ENCODE peak calls at places on chromosomes 12 and 14, in nine cellular contexts. F, J, M, P, O, C, N, Z and S are unnamed samples.

GRCh38 chr14:87994974-87995373 is 2.0 kb upstream of the GALC start:
- DNase-seq in Z (no peak), N (no peak), F (no peak), P (no peak), J (no peak), O (no peak), C (no peak), M (no peak), S (no peak)

GRCh38 chr12:133227281-133227852 is 8.3 kb downstream of the ANHX start:
- DNase-seq in C (no peak), M (no peak), J (no peak), N (no peak), O (no peak), Z (no peak), F (no peak), P (no peak), S (no peak)

GRCh38 chr14:66746316-66747006 is 238.5 kb downstream of the GPHN start:
- DNase-seq in Z (no peak), C (no peak), J (no peak), P (peak; percentile 57), M (peak; percentile 4), O (no peak), F (peak; percentile 1), N (no peak), S (no peak)

GRCh38 chr12:65902504-65902903 is 78.2 kb downstream of the HMGA2 start:
- DNase-seq in P (no peak), N (no peak), J (no peak), C (no peak), M (no peak), Z (no peak), O (no peak), F (no peak), S (no peak)

GRCh38 chr12:68871899-68872298 is 61.1 kb downstream of the CPM start:
- DNase-seq in P (no peak), O (no peak), F (no peak), C (no peak), Z (no peak), M (no peak), N (no peak), J (no peak), S (no peak)

GRCh38 chr12:132202929-132203721 is 58.9 kb downstream of the NOC4L start:
- DNase-seq in O (no peak), M (no peak), P (no peak), F (no peak), N (no peak), C (no peak), Z (no peak), J (no peak), S (no peak)

GRCh38 chr12:34598851-34599529 is 576.7 kb downstream of the ALG10 start:
- DNase-seq in Z (no peak), C (no peak), M (no peak), P (no peak), F (no peak), O (no peak), J (no peak), N (no peak), S (no peak)

GRCh38 chr14:73620268-73620667 is 8.0 kb downstream of the ACOT6 start:
- DNase-seq in Z (no peak), O (no peak), P (no peak), J (no peak), F (no peak), C (no peak), M (no peak), N (no peak), S (no peak)

GRCh38 chr12:96501139-96501741 is 11.9 kb downstream of the CFAP54 start:
- DNase-seq in M (no peak), P (no peak), C (peak; percentile 46), J (peak; percentile 18), F (no peak), N (no peak), O (peak; percentile 31), Z (peak; percentile 17), S (no peak)

GRCh38 chr14:84375235-84375634 is 1154.7 kb upstream of the FLRT2 start:
- DNase-seq in F (no peak), M (no peak), N (no peak), O (no peak), P (no peak), J (no peak), C (no peak), Z (no peak), S (no peak)

GRCh38 chr14:104536942-104537612 is 42.5 kb upstream of the C14orf180 start:
- DNase-seq in C (no peak), N (no peak), M (no peak), P (no peak), Z (no peak), F (no peak), J (no peak), O (peak; percentile 37), S (no peak)

GRCh38 chr14:22500525-22500924 is 88.5 kb downstream of the DAD1 start:
- DNase-seq in J (no peak), C (no peak), F (no peak), P (no peak), N (no peak), Z (no peak), O (no peak), M (no peak), S (no peak)

GRCh38 chr14:55533960-55534359 is 46.0 kb upstream of the KTN1 start:
- DNase-seq in P (no peak), C (no peak), N (no peak), O (no peak), J (no peak), F (no peak), M (no peak), Z (no peak), S (no peak)

GRCh38 chr12:60174476-60174875 is 578.6 kb downstream of the SLC16A7 start:
- DNase-seq in J (no peak), C (no peak), P (no peak), O (no peak), N (no peak), M (no peak), Z (no peak), F (no peak), S (no peak)

GRCh38 chr12:103540319-103540718 is 44.6 kb upstream of the C12orf42 start:
- DNase-seq in C (no peak), F (no peak), Z (no peak), N (no peak), J (no peak), P (no peak), O (no peak), M (no peak), S (no peak)

GRCh38 chr14:93078830-93079229 is 36.9 kb downstream of the ITPK1 start:
- DNase-seq in C (no peak), P (no peak), F (no peak), N (no peak), Z (no peak), O (no peak), J (no peak), M (no peak), S (no peak)

DNA sequence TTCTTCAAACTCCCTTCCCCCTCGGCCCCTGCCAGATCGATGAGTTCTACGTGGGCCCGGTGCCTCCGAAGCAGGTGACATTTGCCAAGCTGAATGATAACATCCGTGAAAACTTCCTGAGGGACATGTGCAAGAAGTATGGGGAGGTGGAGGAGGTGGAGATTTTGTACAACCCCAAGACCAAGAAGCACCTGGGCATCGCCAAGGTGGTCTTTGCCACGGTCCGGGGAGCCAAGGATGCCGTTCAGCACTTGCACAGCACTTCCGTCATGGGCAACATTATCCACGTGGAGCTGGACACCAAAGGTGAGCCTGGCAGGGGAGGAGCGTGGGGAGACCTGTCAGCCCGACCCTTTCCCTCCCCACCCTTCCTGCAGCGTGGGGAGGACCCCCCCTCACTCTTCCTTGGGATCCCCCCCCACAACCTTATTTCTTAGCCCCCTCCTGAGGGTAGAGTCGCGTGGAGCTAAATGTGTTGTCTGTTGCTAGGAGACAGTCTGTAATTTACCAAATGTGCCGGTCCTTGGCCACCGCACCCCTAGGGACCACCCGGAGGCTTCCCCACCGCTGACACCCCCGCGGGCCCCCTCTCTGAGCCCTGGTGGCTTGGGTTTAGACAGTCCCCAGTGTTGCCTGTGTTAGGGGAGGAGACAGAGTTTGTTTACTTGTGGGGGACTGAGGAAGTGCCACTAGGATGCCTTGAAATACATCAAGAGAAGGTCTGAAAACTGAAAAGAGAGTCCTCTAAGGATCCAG is 2.2 kb downstream of the SETD1B start:
- DNase-seq in N (no peak), P (peak; percentile 34), Z (no peak), F (no peak), M (no peak), O (no peak), C (peak; percentile 47), J (no peak), S (no peak)
- H3K27ac ChIP-seq in N (peak overlapping the region; percentile 99), P (peak overlapping the region; percentile 100), Z (peak overlapping the region; percentile 75), F (no peak overlapping the region), M (no peak overlapping the region), O (peak overlapping the region; percentile 65), C (peak overlapping the region; percentile 54), J (peak overlapping the region; percentile 100), S (no peak overlapping the region)

GRCh38 chr14:100617715-100618693 is 30.8 kb upstream of the BEGAIN start:
- DNase-seq in C (no peak), Z (peak; percentile 57), P (no peak), N (peak; percentile 41), J (peak; percentile 27), F (no peak), M (no peak), O (no peak), S (no peak)
- H3K27ac ChIP-seq in C (no peak overlapping the region), Z (no peak overlapping the region), P (no peak overlapping the region), N (peak overlapping the region; percentile 68), J (no peak overlapping the region), F (no peak overlapping the region), M (no peak overlapping the region), O (no peak overlapping the region), S (peak overlapping the region; percentile 81)

GRCh38 chr14:89912667-89913211 is 41.8 kb downstream of the EFCAB11 start:
- DNase-seq in C (no peak), F (peak; percentile 69), J (no peak), O (no peak), Z (no peak), N (no peak), P (no peak), M (peak; percentile 23), S (no peak)

GRCh38 chr14:89910706-89911017 is 43.9 kb downstream of the EFCAB11 start:
- DNase-seq in F (no peak), O (no peak), J (no peak), P (no peak), N (no peak), Z (no peak), C (no peak), M (no peak), S (no peak)

GRCh38 chr14:89918721-89919120 is 35.8 kb downstream of the EFCAB11 start:
- DNase-seq in N (no peak), J (no peak), P (no peak), O (no peak), C (no peak), F (no peak), Z (no peak), M (no peak), S (no peak)

GRCh38 chr14:89911018-89911919 is 43.3 kb downstream of the EFCAB11 start:
- DNase-seq in O (no peak), Z (peak; percentile 46), M (peak; percentile 12), J (no peak), F (no peak), C (no peak), N (no peak), P (peak; percentile 10), S (peak; percentile 49)

GRCh38 chr14:89915114-89915878 is 39.2 kb downstream of the EFCAB11 start:
- DNase-seq in J (peak; percentile 23), F (no peak), M (peak; percentile 66), O (peak; percentile 45), Z (peak; percentile 62), C (peak; percentile 38), P (peak; percentile 73), N (peak; percentile 53), S (no peak)
- H3K27ac ChIP-seq in J (no peak overlapping the region), F (no peak overlapping the region), M (no peak overlapping the region), O (no peak overlapping the region), Z (no peak overlapping the region), C (no peak overlapping the region), P (no peak overlapping the region), N (no peak overlapping the region), S (no peak overlapping the region)

GRCh38 chr12:63864456-63864709 is 19.9 kb downstream of the SRGAP1 start:
- DNase-seq in F (no peak), M (no peak), J (no peak), N (no peak), C (no peak), Z (no peak), O (no peak), P (no peak), S (no peak)
- H3K27ac ChIP-seq in F (no peak overlapping the region), M (no peak overlapping the region), J (no peak overlapping the region), N (no peak overlapping the region), C (no peak overlapping the region), Z (no peak overlapping the region), O (no peak overlapping the region), P (no peak overlapping the region), S (no peak overlapping the region)